ENCODE peak calls at places on chromosome 2, in nine cellular contexts. O is activated CD4-positive, CD25-positive, alpha-beta regulatory T cell treated with anti-CD3 and anti-CD28 coated beads, Interleukin-2, amount 50 U/mL, for 72 hours; W is psoas muscle; L is adrenal gland; I is H54; D is stimulated activated CD4-positive, alpha-beta T cell treated with anti-CD3 and anti-CD28 coated beads, Interleukin-12 subunit alpha, Interleukin-12 subunit beta, amount 100 ng/mL, for 4 hours; P is NCI-H2171; V is mesothelial cell of epicardium; S is B cell. J is an unnamed sample.
A peak's percentile ranks its signal among the peaks of the same experiment; 100 is the strongest.

GRCh38 chr2:6181525-6182270 is 489.5 kb downstream of the SOX11 start:
- DNase-seq in O (no peak), W (no peak), L (peak; percentile 41), I (peak; percentile 7), D (no peak), P (no peak), V (no peak), S (no peak), J (peak; percentile 6)

GRCh38 chr2:54672587-54673456 is 50.6 kb upstream of the EML6 start:
- DNase-seq in O (no peak), W (no peak), L (no peak), I (no peak), D (no peak), P (no peak), V (no peak), S (peak; percentile 54), J (no peak)

GRCh38 chr2:231386446-231386845 is 9.1 kb upstream of the B3GNT7 start:
- DNase-seq in O (no peak), W (no peak), L (no peak), I (peak; percentile 91), D (no peak), P (no peak), V (no peak), S (no peak), J (peak; percentile 83)

GRCh38 chr2:241950413-241950863 is 80.9 kb downstream of the RTP5 start:
- DNase-seq in O (peak; percentile 27), W (no peak), L (no peak), I (no peak), D (no peak), P (no peak), V (no peak), S (no peak), J (no peak)

GRCh38 chr2:237533668-237534138 is 32.7 kb upstream of the PRLH start:
- DNase-seq in O (no peak), W (no peak), L (no peak), I (no peak), D (no peak), P (no peak), V (no peak), S (no peak), J (no peak)

GRCh38 chr2:237324446-237325236 is 89.3 kb downstream of the COL6A3 start:
- DNase-seq in O (no peak), W (no peak), L (peak; percentile 37), I (no peak), D (no peak), P (no peak), V (no peak), S (no peak), J (no peak)

GRCh38 chr2:43950383-43951008 is 45.3 kb downstream of the LRPPRC start:
- DNase-seq in O (no peak), W (no peak), L (peak; percentile 10), I (no peak), D (no peak), P (no peak), V (no peak), S (peak; percentile 57), J (peak; percentile 6)

GRCh38 chr2:10934308-10934978 is 22.7 kb downstream of the KCNF1 start:
- DNase-seq in O (no peak), W (no peak), L (no peak), I (no peak), D (no peak), P (no peak), V (no peak), S (no peak), J (no peak)

GRCh38 chr2:558302-558642 is 118.9 kb downstream of the TMEM18 start:
- DNase-seq in O (no peak), W (no peak), L (no peak), I (no peak), D (no peak), P (no peak), V (no peak), S (no peak), J (no peak)

GRCh38 chr2:136022747-136023146 is 37.3 kb upstream of the DARS1 start:
- DNase-seq in O (no peak), W (no peak), L (no peak), I (no peak), D (no peak), P (no peak), V (no peak), S (no peak), J (no peak)

J was measured in AG08396.